ENCODE peak calls at places on chromosome 12, in eight cellular contexts. X is AG04450, H is breast epithelium, D is mammary epithelial cell, K is PC-3, B is A549, Y is mesenchymal stem cell, W is vagina. R is an unnamed sample.

GRCh38 chr12:57090924-57091632 is 2.2 kb downstream of the NAB2 start:
- DNase-seq in H (no peak), Y (no peak), B (no peak), K (no peak), W (no peak), D (no peak), X (no peak), R (peak)

GRCh38 chr12:70785896-70786295 is 134.6 kb downstream of the PTPRR start:
- DNase-seq in B (no peak), H (no peak), K (no peak), W (no peak), D (no peak), Y (no peak), X (no peak), R (no peak)

GRCh38 chr12:54287316-54288157 is 7.0 kb downstream of the HNRNPA1 start:
- DNase-seq in K (no peak), W (no peak), Y (no peak), D (no peak), B (no peak), H (no peak), X (no peak), R (no peak)

GRCh38 chr12:74889563-74890236 is 319.9 kb downstream of the KCNC2 start:
- DNase-seq in H (no peak), X (peak), W (no peak), B (peak), K (peak), Y (peak), D (peak), R (no peak)

GRCh38 chr12:69840727-69841126 is 15.7 kb downstream of the MYRFL start:
- DNase-seq in D (no peak), X (no peak), Y (no peak), B (no peak), K (no peak), H (no peak), W (no peak), R (no peak)

GRCh38 chr12:131917139-131917710 is 11.9 kb upstream of the PUS1 start:
- DNase-seq in W (no peak), D (no peak), K (no peak), Y (no peak), B (no peak), X (no peak), H (no peak), R (no peak)

GRCh38 chr12:23055004-23055403 is 430.0 kb downstream of the ETNK1 start:
- DNase-seq in D (peak), W (no peak), X (no peak), B (no peak), H (no peak), Y (no peak), K (peak), R (no peak)

GRCh38 chr12:116547955-116548471 is 11.2 kb upstream of the MAP1LC3B2 start:
- DNase-seq in D (no peak), H (no peak), Y (peak), K (no peak), W (no peak), B (no peak), X (no peak), R (no peak)

GRCh38 chr12:85280138-85280983 is at the start of gene ALX1:
- DNase-seq in B (peak), Y (peak), K (no peak), H (no peak), W (no peak), X (no peak), D (peak), R (no peak)

GRCh38 chr12:54191550-54192022 is 2.8 kb upstream of the SMUG1 start:
- DNase-seq in X (peak), K (peak), D (peak), H (peak), W (no peak), Y (peak), B (peak), R (peak)

GRCh38 chr12:47442310-47442709 is 263.5 kb downstream of the RPAP3 start:
- DNase-seq in K (peak), X (no peak), D (no peak), W (no peak), B (no peak), H (no peak), Y (no peak), R (no peak)

GRCh38 chr12:32302218-32302826 is 97.0 kb upstream of the FGD4 start:
- DNase-seq in Y (no peak), H (no peak), X (no peak), D (peak), W (no peak), K (peak), B (no peak), R (no peak)

GRCh38 chr12:97910559-97910958 is 448.0 kb downstream of the RMST start:
- DNase-seq in D (no peak), H (no peak), B (no peak), Y (no peak), W (no peak), X (no peak), K (no peak), R (no peak)

GRCh38 chr12:61521258-61521657 is 738.9 kb upstream of the USP15 start:
- DNase-seq in D (no peak), H (no peak), W (no peak), K (no peak), X (no peak), B (no peak), Y (no peak), R (no peak)

GRCh38 chr12:104226672-104227071 is 11.1 kb downstream of the TXNRD1 start:
- DNase-seq in W (no peak), B (no peak), X (no peak), K (peak), D (peak), Y (no peak), H (no peak), R (no peak)

GRCh38 chr12:12210983-12211382 is 55.9 kb downstream of the LRP6 start:
- DNase-seq in Y (no peak), K (no peak), H (no peak), B (no peak), D (no peak), X (no peak), W (no peak), R (no peak)

GRCh38 chr12:131681257-131681620 is 29.7 kb upstream of the SFSWAP start:
- DNase-seq in H (no peak), W (no peak), K (no peak), X (no peak), B (no peak), Y (no peak), D (no peak), R (no peak)

GRCh38 chr12:1879633-1880032 is 38.8 kb downstream of the CACNA2D4 start:
- DNase-seq in D (no peak), Y (no peak), X (no peak), K (no peak), B (no peak), H (peak), W (peak), R (no peak)

GRCh38 chr12:50050410-50051280 is 6.8 kb upstream of the ASIC1 start:
- DNase-seq in D (no peak), H (no peak), B (no peak), X (no peak), Y (peak), K (no peak), W (no peak), R (no peak)

GRCh38 chr12:24848941-24849477 is 99.9 kb downstream of the BCAT1 start:
- DNase-seq in K (no peak), H (peak), B (no peak), D (no peak), Y (no peak), X (no peak), W (no peak), R (no peak)

GRCh38 chr12:4293299-4293941 is 19.9 kb downstream of the CCND2 start:
- DNase-seq in Y (no peak), H (no peak), K (no peak), W (no peak), B (no peak), D (no peak), X (no peak), R (no peak)

GRCh38 chr12:4292266-4293063 is 18.9 kb downstream of the CCND2 start:
- DNase-seq in Y (no peak), K (no peak), W (no peak), D (no peak), X (no peak), B (no peak), H (no peak), R (no peak)

GRCh38 chr12:4296749-4297148 is 23.2 kb downstream of the CCND2 start:
- DNase-seq in K (no peak), D (no peak), H (no peak), X (no peak), B (no peak), W (no peak), Y (no peak), R (no peak)

GRCh38 chr12:4297617-4298016 is 23.4 kb upstream of the TIGAR start:
- DNase-seq in K (no peak), Y (no peak), D (no peak), W (no peak), X (no peak), B (no peak), H (no peak), R (no peak)

DNA sequence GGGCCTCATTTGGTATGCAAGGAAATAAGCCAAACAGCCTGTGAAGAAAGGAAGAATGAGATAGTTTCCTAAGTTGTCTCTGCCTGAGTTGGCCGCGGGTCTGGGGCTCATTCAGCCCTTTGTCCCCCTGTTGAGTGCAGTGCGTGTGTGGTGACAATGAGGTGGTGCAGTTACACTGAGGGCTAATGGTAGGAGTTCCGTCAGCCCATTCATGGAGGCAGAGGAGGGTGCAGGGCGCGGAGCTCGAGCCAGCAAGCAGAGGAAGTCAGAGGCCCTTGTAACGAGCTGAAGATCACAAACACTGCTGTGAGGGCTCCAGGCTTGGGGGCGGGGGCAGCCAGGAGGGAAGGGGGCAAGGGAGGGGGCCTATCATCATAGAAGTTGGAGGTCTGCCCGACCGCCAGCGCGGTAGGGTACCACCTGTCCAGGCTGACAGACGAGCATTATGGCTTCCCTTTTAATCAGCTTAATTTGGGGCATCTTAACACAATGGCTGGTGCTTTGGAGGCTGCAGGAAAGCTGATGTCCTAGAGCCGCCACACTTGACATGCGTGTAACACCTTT is 20.5 kb downstream of the CCND2 start:
- DNase-seq in D (no peak), B (no peak), K (no peak), Y (no peak), W (no peak), H (no peak), X (no peak), R (no peak)
- H3K27ac ChIP-seq in D (no peak), B (no peak), K (no peak), Y (no peak), W (no peak), H (no peak), X (no peak), R (no peak)

GRCh38 chr12:52175411-52176350 is 16.1 kb downstream of the KRT80 start:
- DNase-seq in D (peak), H (peak), K (no peak), Y (peak), X (no peak), B (no peak), W (no peak), R (no peak)

GRCh38 chr12:52179396-52179973 is 12.3 kb downstream of the KRT80 start:
- DNase-seq in K (no peak), X (no peak), B (no peak), D (no peak), Y (no peak), W (no peak), H (no peak), R (no peak)

GRCh38 chr12:52180971-52181628 is 10.7 kb downstream of the KRT80 start:
- DNase-seq in H (no peak), Y (no peak), X (no peak), D (no peak), B (no peak), W (no peak), K (no peak), R (no peak)

GRCh38 chr12:52178984-52179383 is 12.8 kb downstream of the KRT80 start:
- DNase-seq in H (no peak), Y (no peak), D (no peak), X (no peak), B (no peak), W (no peak), K (no peak), R (no peak)

GRCh38 chr12:52178443-52178842 is 13.4 kb downstream of the KRT80 start:
- DNase-seq in B (no peak), K (no peak), W (no peak), X (no peak), D (no peak), Y (no peak), H (no peak), R (no peak)
- H3K27ac ChIP-seq in B (no peak), K (no peak), W (no peak), X (no peak), D (no peak), Y (peak), H (peak), R (no peak)

DNA sequence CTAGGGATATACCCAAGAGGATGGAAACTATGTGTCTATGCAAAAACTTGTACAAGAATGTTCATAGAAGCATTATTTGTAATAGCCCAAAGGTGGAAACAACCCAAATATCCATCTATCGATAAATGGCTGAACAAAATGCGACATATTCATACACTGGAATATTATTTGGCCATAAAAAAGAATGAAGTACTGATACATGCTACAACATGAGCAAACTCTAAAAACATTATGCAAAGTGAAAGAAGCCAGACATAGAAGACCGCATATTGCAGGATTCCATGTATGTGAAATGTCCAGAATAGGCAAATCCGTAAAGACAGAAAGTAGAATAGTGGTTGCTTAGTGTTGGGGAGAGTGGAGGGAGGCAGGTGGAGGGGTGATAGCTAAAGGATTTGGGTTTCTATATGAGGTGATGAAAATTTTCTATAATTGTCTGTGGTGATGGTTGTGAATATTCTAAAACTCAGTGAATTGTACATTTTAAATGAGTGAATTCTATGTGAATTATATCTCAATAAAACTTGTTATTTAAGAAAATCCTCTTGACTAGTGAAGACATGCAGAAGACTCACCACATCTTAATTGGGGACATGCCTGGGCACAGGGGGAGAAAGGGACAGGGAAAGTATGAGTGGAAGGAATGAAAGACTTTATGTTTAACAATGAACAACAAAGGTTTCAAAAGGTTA is 29.8 kb upstream of the SELPLG start:
- DNase-seq in B (no peak), H (no peak), K (no peak), Y (no peak), X (no peak), W (no peak), D (no peak), R (no peak)
- H3K27ac ChIP-seq in B (no peak), H (peak), K (no peak), Y (peak), X (no peak), W (peak), D (peak), R (peak)

GRCh38 chr12:112176321-112177010 is 51.1 kb downstream of the TRAFD1 start:
- DNase-seq in Y (no peak), K (no peak), B (no peak), H (no peak), W (no peak), X (no peak), D (no peak), R (no peak)
- H3K27ac ChIP-seq in Y (no peak), K (no peak), B (no peak), H (no peak), W (no peak), X (no peak), D (no peak), R (peak)

GRCh38 chr12:95205016-95205415 is 12.3 kb downstream of the FGD6 start:
- DNase-seq in K (no peak), B (no peak), W (peak), Y (no peak), X (no peak), H (no peak), D (no peak), R (no peak)

GRCh38 chr12:95208678-95209077 is 8.6 kb downstream of the FGD6 start:
- DNase-seq in B (no peak), W (no peak), D (no peak), X (no peak), Y (no peak), K (no peak), H (no peak), R (no peak)

GRCh38 chr12:95205685-95206084 is 11.6 kb downstream of the FGD6 start:
- DNase-seq in W (peak), Y (peak), D (peak), K (peak), B (peak), X (peak), H (peak), R (no peak)

GRCh38 chr12:95206916-95207315 is 10.4 kb downstream of the FGD6 start:
- DNase-seq in Y (no peak), H (no peak), X (no peak), B (no peak), D (no peak), K (no peak), W (no peak), R (no peak)

DNA sequence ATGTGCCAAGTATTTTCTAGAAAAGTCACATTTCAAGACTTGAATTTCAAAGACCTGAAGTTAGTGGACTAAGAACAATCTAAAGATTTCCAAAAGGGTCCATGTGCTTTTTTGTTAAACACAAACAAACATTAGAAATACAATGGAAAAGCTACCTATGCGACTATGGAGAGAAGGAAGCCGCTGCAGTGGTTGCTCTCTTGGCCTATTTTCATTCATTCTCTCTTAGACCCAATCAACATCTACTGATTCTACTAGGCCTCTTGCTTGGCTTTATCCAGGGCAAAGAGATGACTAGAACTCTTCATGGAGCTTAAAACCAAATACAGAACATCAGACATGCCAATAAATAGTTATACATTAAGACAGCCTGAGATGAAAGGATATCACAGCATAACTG is 9.9 kb downstream of the FGD6 start:
- DNase-seq in H (no peak), D (no peak), B (no peak), K (no peak), W (no peak), X (no peak), Y (no peak), R (no peak)
- H3K27ac ChIP-seq in H (peak), D (no peak), B (peak), K (no peak), W (no peak), X (no peak), Y (no peak), R (no peak)